ENCODE peak calls at places on chromosomes 12 and 14, in four cellular contexts. U is progenitor cell of endocrine pancreas, P is ELF-1, W is AG08395. G is an unnamed sample.

GRCh38 chr12:128818065-128819022 is 5.4 kb downstream of the SLC15A4 start:
- DNase-seq in U (no peak), P (no peak), W (peak), G (no peak)

GRCh38 chr12:42862055-42862454 is 272.5 kb upstream of the PRICKLE1 start:
- DNase-seq in P (no peak), U (no peak), W (no peak), G (peak)

GRCh38 chr14:36068777-36069534 is 107.6 kb downstream of the PTCSC3 start:
- DNase-seq in W (peak), P (no peak), U (no peak), G (peak)

GRCh38 chr12:89573081-89573810 is 47.4 kb upstream of the POC1B start:
- DNase-seq in U (no peak), P (no peak), W (peak), G (peak)

GRCh38 chr14:35808076-35808657 is 928 bp downstream of the RALGAPA1 start:
- DNase-seq in W (no peak), U (no peak), P (peak), G (no peak)

GRCh38 chr12:105805730-105806390 is 332.9 kb downstream of the NUAK1 start:
- DNase-seq in U (no peak), P (no peak), W (no peak), G (no peak)

GRCh38 chr12:24379493-24379892 is 430.0 kb upstream of the SOX5 start:
- DNase-seq in P (peak), W (no peak), U (no peak), G (peak)

GRCh38 chr14:63909984-63910383 is 57.2 kb downstream of the SYNE2 start:
- DNase-seq in U (no peak), W (no peak), P (no peak), G (no peak)

GRCh38 chr12:93361159-93361919 is 16.4 kb upstream of the NUDT4 start:
- DNase-seq in W (peak), P (no peak), U (no peak), G (peak)

GRCh38 chr12:14948672-14949071 is 10.3 kb upstream of the ERP27 start:
- DNase-seq in P (peak), U (no peak), W (peak), G (peak)

GRCh38 chr14:49586673-49587460 is 687 bp upstream of the RPS29 start:
- DNase-seq in W (peak), U (no peak), P (peak), G (peak)

GRCh38 chr12:78328524-78328923 is 497.8 kb downstream of the NAV3 start:
- DNase-seq in P (no peak), W (no peak), U (no peak), G (no peak)

G was measured in A673.